ENCODE peak calls at places on chromosome 20, in five cellular contexts. N is stomach, W is A549, D is sigmoid colon, A is H1. C is an unnamed sample.

GRCh38 chr20:62702886-62703852 is 5.5 kb upstream of the NTSR1 start:
- DNase-seq in A (no peak), W (peak), N (peak), D (peak), C (no peak)

GRCh38 chr20:19602660-19603389 is 155.2 kb upstream of the RIN2 start:
- DNase-seq in N (no peak), A (no peak), D (no peak), W (no peak), C (no peak)

GRCh38 chr20:3085571-3086072 is 1.1 kb upstream of the AVP start:
- DNase-seq in W (no peak), D (no peak), N (no peak), A (no peak), C (no peak)

GRCh38 chr20:63743210-63743970 is 3.8 kb downstream of the SLC2A4RG start:
- DNase-seq in W (no peak), A (no peak), D (peak), N (no peak), C (peak)

GRCh38 chr20:38853759-38854158 is 48.3 kb downstream of the PPP1R16B start:
- DNase-seq in D (no peak), N (no peak), W (no peak), A (no peak), C (no peak)

GRCh38 chr20:46939031-46939430 is 44.4 kb downstream of the EYA2 start:
- DNase-seq in W (peak), D (no peak), A (no peak), N (no peak), C (no peak)

GRCh38 chr20:17562804-17563305 is 7.0 kb upstream of the DSTN start:
- DNase-seq in A (peak), N (no peak), D (no peak), W (peak), C (no peak)

GRCh38 chr20:44809380-44810060 is 826 bp downstream of the RIMS4 start:
- DNase-seq in N (no peak), W (no peak), D (no peak), A (peak), C (no peak)

GRCh38 chr20:24798930-24799705 is 150.0 kb upstream of the CST7 start:
- DNase-seq in N (no peak), A (no peak), W (no peak), D (no peak), C (no peak)

GRCh38 chr20:40961686-40962640 is 66.7 kb upstream of the TOP1 start:
- DNase-seq in N (peak), D (peak), A (no peak), W (no peak), C (no peak)

GRCh38 chr20:19850190-19850533 is 92.1 kb downstream of the RIN2 start:
- DNase-seq in W (no peak), A (no peak), D (peak), N (no peak), C (no peak)

GRCh38 chr20:10635476-10636208 is 38.2 kb downstream of the JAG1 start:
- DNase-seq in W (no peak), A (no peak), N (no peak), D (no peak), C (no peak)

GRCh38 chr20:24782801-24783630 is 166.1 kb upstream of the CST7 start:
- DNase-seq in A (no peak), W (no peak), N (no peak), D (peak), C (no peak)

GRCh38 chr20:22575087-22575721 is 9.2 kb downstream of the FOXA2 start:
- DNase-seq in N (no peak), W (peak), D (no peak), A (peak), C (no peak)

GRCh38 chr20:24953621-24954133 is 4.6 kb downstream of the CST7 start:
- DNase-seq in N (peak), W (no peak), D (peak), A (peak), C (no peak)

GRCh38 chr20:10856237-10856636 is 182.4 kb upstream of the JAG1 start:
- DNase-seq in W (peak), D (no peak), N (peak), A (no peak), C (no peak)

GRCh38 chr20:38135641-38136420 is 29.2 kb downstream of the TGM2 start:
- DNase-seq in W (no peak), D (peak), A (no peak), N (no peak), C (no peak)

GRCh38 chr20:23206995-23207394 is 120.9 kb upstream of the CD93 start:
- DNase-seq in A (no peak), W (no peak), N (no peak), D (no peak), C (no peak)

GRCh38 chr20:42981258-42981657 is 208.4 kb downstream of the PTPRT start:
- DNase-seq in N (no peak), W (no peak), A (no peak), D (no peak), C (no peak)

GRCh38 chr20:33065785-33066184 is 12.1 kb downstream of the BPIFB3 start:
- DNase-seq in A (no peak), N (no peak), W (no peak), D (no peak), C (no peak)

GRCh38 chr20:3470208-3470626 is 601 bp upstream of the ATRN start:
- DNase-seq in A (no peak), W (no peak), D (peak), N (no peak), C (no peak)

GRCh38 chr20:39751557-39752137 is 789.5 kb downstream of the DHX35 start:
- DNase-seq in D (no peak), A (no peak), W (no peak), N (no peak), C (no peak)

GRCh38 chr20:39264506-39265172 is 302.5 kb downstream of the DHX35 start:
- DNase-seq in D (peak), A (peak), W (peak), N (peak), C (peak)

GRCh38 chr20:60113771-60114170 is 155.5 kb downstream of the CDH26 start:
- DNase-seq in A (no peak), D (no peak), W (no peak), N (peak), C (no peak)

GRCh38 chr20:57884956-57885355 is 175.1 kb upstream of the PMEPA1 start:
- DNase-seq in N (peak), A (no peak), W (no peak), D (peak), C (no peak)

GRCh38 chr20:57880155-57880648 is 170.4 kb upstream of the PMEPA1 start:
- DNase-seq in W (no peak), A (no peak), N (no peak), D (peak), C (no peak)

GRCh38 chr20:57883761-57884160 is 173.9 kb upstream of the PMEPA1 start:
- DNase-seq in D (peak), W (no peak), N (no peak), A (no peak), C (no peak)

GRCh38 chr20:57881466-57882405 is 171.9 kb upstream of the PMEPA1 start:
- DNase-seq in A (no peak), N (no peak), D (peak), W (no peak), C (no peak)

GRCh38 chr20:57882451-57883161 is 172.8 kb upstream of the PMEPA1 start:
- DNase-seq in A (no peak), W (peak), D (peak), N (no peak), C (no peak)
- TF ChIP-seq CTCF in A (no peak), W (no peak), D (no peak), N (no peak), C (no peak)

GRCh38 chr20:51024761-51025160 is 1.9 kb upstream of the KCNG1 start:
- DNase-seq in D (no peak), N (no peak), A (no peak), W (no peak), C (no peak)

GRCh38 chr20:51022227-51022802 is 592 bp downstream of the KCNG1 start:
- DNase-seq in D (no peak), W (no peak), N (no peak), A (no peak), C (no peak)

GRCh38 chr20:51021067-51022025 is 1.6 kb downstream of the KCNG1 start:
- DNase-seq in N (no peak), A (peak), D (no peak), W (no peak), C (no peak)

GRCh38 chr20:51023617-51024155 is 779 bp upstream of the KCNG1 start:
- DNase-seq in N (no peak), W (no peak), A (peak), D (no peak), C (no peak)

DNA sequence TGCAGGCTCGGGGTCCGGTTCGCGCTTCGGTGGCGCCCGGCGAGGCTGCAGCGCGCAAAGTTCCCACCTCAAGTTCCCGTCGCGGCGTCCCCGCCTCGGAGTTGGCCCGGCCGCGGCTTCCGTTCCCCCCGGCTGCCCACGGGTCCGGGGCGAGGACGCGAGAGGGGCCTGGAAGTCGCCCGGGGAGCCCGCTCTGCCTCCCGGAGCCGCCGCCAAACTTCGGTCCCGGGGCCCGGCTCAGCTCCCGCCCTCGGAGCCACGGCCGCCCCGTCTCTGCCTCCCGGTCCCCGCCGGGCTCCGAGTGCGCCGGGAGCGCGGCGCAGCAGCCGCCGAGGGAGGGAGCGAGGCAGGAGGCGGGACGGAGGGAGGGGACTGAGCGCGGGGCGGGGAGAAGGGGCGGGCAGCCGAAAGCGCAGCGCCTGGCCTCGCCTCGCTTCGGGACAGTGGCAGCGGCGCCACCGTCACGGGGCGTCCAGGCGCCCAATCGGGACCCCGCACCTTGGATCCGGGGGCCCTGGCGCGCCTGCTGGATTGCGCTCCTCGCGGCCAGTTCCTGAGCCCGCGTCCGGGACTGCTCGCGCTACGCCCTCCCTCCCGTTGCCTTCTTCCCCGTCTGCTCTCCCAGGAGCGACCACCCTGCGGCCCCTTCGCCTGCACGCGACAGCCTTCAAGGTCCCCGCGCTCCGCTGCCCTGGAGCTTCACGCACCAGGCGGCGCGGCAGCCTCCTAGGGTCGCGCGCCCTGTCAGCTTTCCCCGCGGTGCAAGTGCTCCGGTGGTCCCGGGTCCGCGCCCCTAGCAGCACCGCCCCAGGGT is at the start of gene KCNG1:
- DNase-seq in W (peak), A (peak), N (peak), D (peak), C (no peak)
- H3K4me3 ChIP-seq in W (peak), A (peak), N (peak), D (peak), C (peak)

GRCh38 chr20:49187330-49188100 is 619 bp downstream of the STAU1 start:
- DNase-seq in A (no peak), W (no peak), N (peak), D (peak), C (no peak)

GRCh38 chr20:49183444-49183843 is 4.7 kb downstream of the STAU1 start:
- DNase-seq in W (no peak), D (no peak), A (no peak), N (no peak), C (no peak)

GRCh38 chr20:49186535-49187329 is 1.4 kb downstream of the STAU1 start:
- DNase-seq in D (peak), N (peak), A (no peak), W (peak), C (peak)

GRCh38 chr20:49184691-49185070 is 3.5 kb downstream of the STAU1 start:
- DNase-seq in N (no peak), W (no peak), A (no peak), D (no peak), C (no peak)

DNA sequence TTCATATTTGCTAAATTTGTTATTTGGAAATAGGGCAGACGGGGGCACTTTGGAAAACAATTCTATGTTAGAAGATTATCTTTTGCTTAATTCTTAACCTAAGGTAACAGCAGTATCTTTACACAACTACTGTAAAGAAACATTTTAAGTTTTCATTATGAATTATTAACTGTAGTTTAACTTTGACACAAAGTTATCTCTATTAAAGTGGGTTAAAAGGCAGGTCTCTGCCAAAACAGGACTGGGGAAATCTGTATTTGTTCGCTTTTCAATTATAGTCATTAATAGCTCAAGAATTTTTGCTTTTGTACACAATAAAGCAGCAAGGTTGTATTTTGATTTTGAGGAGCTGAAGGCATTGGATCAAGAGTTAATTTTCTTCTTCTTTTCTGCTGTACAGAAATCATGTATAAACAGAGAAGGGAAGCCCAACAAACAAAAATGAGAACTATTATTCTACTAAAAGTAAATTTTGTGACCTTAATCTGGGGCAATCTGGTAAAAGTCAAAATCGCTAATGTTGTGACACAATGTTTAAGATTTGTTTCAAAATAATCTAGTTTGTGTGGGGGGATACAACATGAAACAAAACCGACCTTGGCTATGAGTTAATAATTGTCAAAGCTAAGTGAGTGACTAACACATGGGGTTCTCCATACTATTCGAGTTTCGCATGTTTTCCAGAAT is 2.9 kb downstream of the STAU1 start:
- DNase-seq in A (no peak), D (no peak), N (no peak), W (no peak), C (no peak)
- TF ChIP-seq EP300 in A (no peak), D (no peak), N (no peak), W (no peak), C (no peak)

GRCh38 chr20:50744143-50744792 is 12.9 kb downstream of the PARD6B start:
- DNase-seq in N (peak), D (peak), A (peak), W (peak), C (peak)
- TF ChIP-seq CTCF in N (peak), D (no peak), A (no peak), W (peak), C (peak)

GRCh38 chr20:6769953-6770831 is 2.7 kb downstream of the BMP2 start:
- DNase-seq in W (no peak), N (peak), A (peak), D (peak), C (peak)
- H3K4me3 ChIP-seq in W (no peak), N (peak), A (peak), D (peak), C (peak)

GRCh38 chr20:45857114-45857835 is at the start of the genes ACOT8 and ZSWIM3:
- DNase-seq in A (peak), N (peak), W (peak), D (peak), C (peak)
- TF ChIP-seq EP300 in A (no peak), N (no peak), W (no peak), D (no peak), C (no peak)

GRCh38 chr20:58214310-58214709 is 14.1 kb downstream of the ANKRD60 start:
- DNase-seq in N (no peak), D (no peak), A (no peak), W (no peak), C (no peak)

GRCh38 chr20:58212636-58213035 is 15.8 kb downstream of the ANKRD60 start:
- DNase-seq in D (no peak), W (no peak), A (no peak), N (no peak), C (no peak)

GRCh38 chr20:58215116-58215515 is 13.3 kb downstream of the ANKRD60 start:
- DNase-seq in W (no peak), A (no peak), N (no peak), D (no peak), C (no peak)

GRCh38 chr20:58213716-58214115 is 14.7 kb downstream of the ANKRD60 start:
- DNase-seq in D (no peak), A (no peak), N (no peak), W (no peak), C (no peak)

DNA sequence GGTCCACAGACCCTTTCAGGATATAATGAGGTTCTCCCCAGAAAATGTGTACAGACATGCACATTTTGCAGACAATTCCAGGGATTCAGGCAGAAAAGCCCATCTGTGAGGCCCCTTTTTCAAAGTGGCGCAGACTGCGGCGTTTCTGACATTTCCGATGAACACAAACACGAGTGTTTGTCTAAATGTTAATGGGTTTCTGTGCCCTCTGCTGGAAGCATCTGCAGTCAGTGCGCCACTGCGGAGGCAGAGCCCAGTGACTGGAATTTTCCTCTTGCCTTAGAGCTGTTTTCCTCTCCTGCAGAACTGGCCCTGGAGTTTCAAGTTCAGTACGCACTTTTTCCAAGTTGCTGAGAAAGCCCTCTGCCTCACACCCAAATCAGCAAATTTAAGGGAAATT is 15.3 kb downstream of the ANKRD60 start:
- DNase-seq in N (no peak), A (no peak), D (no peak), W (peak), C (no peak)
- TF ChIP-seq CTCF in N (no peak), A (no peak), D (no peak), W (peak), C (no peak)

DNA sequence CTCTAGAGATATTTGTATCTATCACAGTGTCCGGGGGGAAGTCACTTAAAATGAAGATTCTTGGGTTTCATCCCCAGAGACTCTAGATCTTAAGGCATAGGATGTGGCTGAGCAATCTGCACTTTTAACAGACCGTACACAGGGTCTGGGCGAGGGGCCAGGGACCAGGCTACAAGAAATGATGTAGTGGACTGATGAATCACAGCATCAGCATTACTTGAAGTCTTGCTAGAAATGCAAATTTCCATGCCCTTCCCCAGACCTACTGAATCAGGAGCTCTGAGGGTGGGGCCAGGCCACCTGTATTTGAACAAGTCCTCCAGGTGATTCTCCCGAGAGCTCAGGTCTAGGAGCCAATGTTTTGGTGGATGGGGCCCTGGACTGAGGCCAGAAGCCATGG is 168.4 kb downstream of the DOK5 start:
- DNase-seq in D (no peak), N (no peak), W (no peak), A (no peak), C (no peak)
- H3K4me3 ChIP-seq in D (no peak), N (no peak), W (no peak), A (no peak), C (no peak)